ENCODE peak calls at places on chromosomes 12 and 14, in six cellular contexts. One of them, this sample, is unnamed.

GRCh38 chr12:14689144-14689543 is 7.3 kb downstream of the GUCY2C start:
- DNase-seq in pancreas: no peak
- DNase-seq in mesenchymal stem cell: no peak
- DNase-seq in Karpas-422: no peak
- DNase-seq in ovary: no peak
- DNase-seq in upper lobe of right lung: no peak
- DNase-seq in this sample: no peak

GRCh38 chr14:105203057-105203494 is 22.0 kb upstream of the NUDT14 start:
- DNase-seq in ovary: peak; percentile 79
- DNase-seq in pancreas: peak; percentile 91
- DNase-seq in mesenchymal stem cell: peak; percentile 69
- DNase-seq in Karpas-422: peak; percentile 81
- DNase-seq in upper lobe of right lung: peak; percentile 90
- DNase-seq in this sample: peak; percentile 79

GRCh38 chr12:49966511-49967041 is 4.9 kb downstream of the AQP5 start:
- DNase-seq in mesenchymal stem cell: no peak
- DNase-seq in ovary: no peak
- DNase-seq in upper lobe of right lung: no peak
- DNase-seq in Karpas-422: peak; percentile 78
- DNase-seq in pancreas: peak; percentile 76
- DNase-seq in this sample: no peak

GRCh38 chr14:80425686-80426085 is 214.4 kb upstream of the DIO2 start:
- DNase-seq in ovary: no peak
- DNase-seq in upper lobe of right lung: no peak
- DNase-seq in Karpas-422: no peak
- DNase-seq in pancreas: no peak
- DNase-seq in mesenchymal stem cell: peak; percentile 90
- DNase-seq in this sample: peak; percentile 88

GRCh38 chr12:94534278-94534677 is 74.6 kb upstream of the CEP83 start:
- DNase-seq in upper lobe of right lung: no peak
- DNase-seq in Karpas-422: no peak
- DNase-seq in ovary: no peak
- DNase-seq in mesenchymal stem cell: no peak
- DNase-seq in pancreas: no peak
- DNase-seq in this sample: no peak

GRCh38 chr14:68396411-68396930 is 396.4 kb downstream of the ZFP36L1 start:
- DNase-seq in Karpas-422: no peak
- DNase-seq in ovary: no peak
- DNase-seq in pancreas: no peak
- DNase-seq in mesenchymal stem cell: no peak
- DNase-seq in upper lobe of right lung: no peak
- DNase-seq in this sample: no peak

GRCh38 chr12:99974146-99974545 is 10.6 kb downstream of the ANKS1B start:
- DNase-seq in Karpas-422: peak; percentile 2
- DNase-seq in upper lobe of right lung: no peak
- DNase-seq in mesenchymal stem cell: no peak
- DNase-seq in pancreas: no peak
- DNase-seq in ovary: no peak
- DNase-seq in this sample: no peak

GRCh38 chr12:93186621-93187020 is 191.1 kb upstream of the NUDT4 start:
- DNase-seq in Karpas-422: no peak
- DNase-seq in pancreas: no peak
- DNase-seq in upper lobe of right lung: no peak
- DNase-seq in mesenchymal stem cell: no peak
- DNase-seq in ovary: no peak
- DNase-seq in this sample: no peak

GRCh38 chr12:49189731-49190314 is 943 bp upstream of the TUBA1A start:
- DNase-seq in pancreas: no peak
- DNase-seq in mesenchymal stem cell: no peak
- DNase-seq in ovary: no peak
- DNase-seq in upper lobe of right lung: no peak
- DNase-seq in Karpas-422: no peak
- DNase-seq in this sample: no peak

GRCh38 chr12:119841433-119842210 is 35.5 kb downstream of the CIT start:
- DNase-seq in mesenchymal stem cell: peak; percentile 42
- DNase-seq in ovary: no peak
- DNase-seq in Karpas-422: no peak
- DNase-seq in upper lobe of right lung: no peak
- DNase-seq in pancreas: no peak
- DNase-seq in this sample: no peak

GRCh38 chr12:121808623-121809022 is 4.8 kb downstream of the SETD1B start:
- DNase-seq in ovary: no peak
- DNase-seq in mesenchymal stem cell: no peak
- DNase-seq in pancreas: peak; percentile 38
- DNase-seq in Karpas-422: no peak
- DNase-seq in upper lobe of right lung: no peak
- DNase-seq in this sample: no peak

GRCh38 chr14:77023001-77023996 is 5.2 kb downstream of the IRF2BPL start:
- DNase-seq in ovary: peak; percentile 78
- DNase-seq in Karpas-422: no peak
- DNase-seq in upper lobe of right lung: no peak
- DNase-seq in mesenchymal stem cell: peak; percentile 62
- DNase-seq in pancreas: no peak
- DNase-seq in this sample: peak; percentile 48

GRCh38 chr12:119354187-119354586 is 19.7 kb downstream of the CCDC60 start:
- DNase-seq in ovary: no peak
- DNase-seq in Karpas-422: no peak
- DNase-seq in upper lobe of right lung: no peak
- DNase-seq in pancreas: no peak
- DNase-seq in mesenchymal stem cell: no peak
- DNase-seq in this sample: no peak

GRCh38 chr14:54597795-54598443 is 31.0 kb downstream of the SAMD4A start:
- DNase-seq in mesenchymal stem cell: peak; percentile 93
- DNase-seq in ovary: no peak
- DNase-seq in Karpas-422: no peak
- DNase-seq in pancreas: no peak
- DNase-seq in upper lobe of right lung: no peak
- DNase-seq in this sample: no peak

GRCh38 chr14:100824156-100824555 is 1.8 kb upstream of the MEG3 start:
- DNase-seq in Karpas-422: no peak
- DNase-seq in ovary: peak; percentile 60
- DNase-seq in upper lobe of right lung: no peak
- DNase-seq in mesenchymal stem cell: no peak
- DNase-seq in pancreas: no peak
- DNase-seq in this sample: peak; percentile 0

GRCh38 chr14:92473261-92473946 is 40.2 kb upstream of the RIN3 start:
- DNase-seq in Karpas-422: no peak
- DNase-seq in pancreas: no peak
- DNase-seq in mesenchymal stem cell: peak; percentile 81
- DNase-seq in ovary: peak; percentile 72
- DNase-seq in upper lobe of right lung: no peak
- DNase-seq in this sample: no peak

GRCh38 chr12:53236443-53237111 is 4.6 kb upstream of the RARG start:
- DNase-seq in Karpas-422: no peak
- DNase-seq in ovary: no peak
- DNase-seq in pancreas: no peak
- DNase-seq in mesenchymal stem cell: no peak
- DNase-seq in upper lobe of right lung: no peak
- DNase-seq in this sample: no peak

GRCh38 chr12:79689477-79690155 is 1.1 kb downstream of the PAWR start:
- DNase-seq in pancreas: peak; percentile 84
- DNase-seq in mesenchymal stem cell: peak; percentile 77
- DNase-seq in ovary: peak; percentile 64
- DNase-seq in Karpas-422: peak; percentile 80
- DNase-seq in upper lobe of right lung: peak; percentile 76
- DNase-seq in this sample: peak; percentile 45

GRCh38 chr14:60968099-60968498 is 12.8 kb downstream of the TRMT5 start:
- DNase-seq in pancreas: no peak
- DNase-seq in ovary: no peak
- DNase-seq in mesenchymal stem cell: no peak
- DNase-seq in Karpas-422: no peak
- DNase-seq in upper lobe of right lung: no peak
- DNase-seq in this sample: no peak

GRCh38 chr12:65665817-65666216 is 158.5 kb upstream of the HMGA2 start:
- DNase-seq in upper lobe of right lung: no peak
- DNase-seq in ovary: no peak
- DNase-seq in Karpas-422: no peak
- DNase-seq in mesenchymal stem cell: no peak
- DNase-seq in pancreas: no peak
- DNase-seq in this sample: no peak

GRCh38 chr14:39351708-39352107 is 80.5 kb downstream of the FBXO33 start:
- DNase-seq in Karpas-422: no peak
- DNase-seq in ovary: no peak
- DNase-seq in mesenchymal stem cell: peak; percentile 31
- DNase-seq in upper lobe of right lung: no peak
- DNase-seq in pancreas: no peak
- DNase-seq in this sample: no peak

GRCh38 chr14:105474478-105475268 is at the start of gene CRIP2:
- DNase-seq in Karpas-422: peak; percentile 77
- DNase-seq in upper lobe of right lung: no peak
- DNase-seq in mesenchymal stem cell: peak; percentile 63
- DNase-seq in pancreas: no peak
- DNase-seq in ovary: no peak
- DNase-seq in this sample: no peak

GRCh38 chr12:89756638-89757321 is 48.1 kb upstream of the ATP2B1 start:
- DNase-seq in upper lobe of right lung: no peak
- DNase-seq in mesenchymal stem cell: peak; percentile 99
- DNase-seq in ovary: no peak
- DNase-seq in Karpas-422: peak; percentile 55
- DNase-seq in pancreas: no peak
- DNase-seq in this sample: peak; percentile 60

DNA sequence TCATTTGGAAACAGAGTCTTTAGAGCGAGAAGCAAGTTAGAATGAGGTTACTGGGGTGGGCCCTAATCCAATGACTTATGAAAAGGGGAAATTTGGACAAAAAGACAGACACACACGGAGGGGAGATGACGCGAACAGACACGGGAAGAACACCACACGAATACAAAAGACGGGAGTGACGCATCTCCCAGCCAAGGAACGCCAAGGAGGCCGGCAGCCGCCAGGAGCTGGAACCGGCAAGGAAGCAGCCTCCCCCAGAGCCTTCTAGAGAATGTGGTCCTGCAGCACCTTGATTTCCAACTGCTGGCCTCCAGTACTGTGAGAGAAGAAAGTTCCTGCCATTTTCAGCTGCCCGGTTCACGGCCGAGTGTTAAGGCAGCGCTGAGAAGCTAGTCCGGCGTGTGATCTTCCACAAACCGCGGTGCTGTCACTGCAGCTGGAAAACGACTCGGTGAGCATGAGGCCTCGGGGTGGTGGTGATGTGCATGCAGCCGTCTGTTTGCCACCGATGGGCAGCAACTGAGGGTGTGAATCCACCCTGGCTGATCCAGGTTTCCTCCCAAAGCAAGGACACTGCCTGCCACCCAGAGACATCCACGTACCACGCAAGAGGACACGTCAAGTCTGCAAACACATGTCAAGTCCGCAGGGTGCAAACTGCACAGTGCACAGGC is 124.5 kb downstream of the NCOR2 start:
- DNase-seq in ovary: no peak
- DNase-seq in Karpas-422: no peak
- DNase-seq in mesenchymal stem cell: no peak
- DNase-seq in pancreas: peak; percentile 31
- DNase-seq in upper lobe of right lung: no peak
- DNase-seq in this sample: no peak
- H3K36me3 ChIP-seq in ovary: no peaks in the 10 kb centered on the region
- H3K36me3 ChIP-seq in Karpas-422: peaks cover 8% of the 10 kb centered on the region
- H3K36me3 ChIP-seq in mesenchymal stem cell: peaks cover 71% of the 10 kb centered on the region
- H3K36me3 ChIP-seq in pancreas: no peaks in the 10 kb centered on the region
- H3K36me3 ChIP-seq in upper lobe of right lung: peaks cover 68% of the 10 kb centered on the region
- H3K36me3 ChIP-seq in this sample: peaks cover 28% of the 10 kb centered on the region

GRCh38 chr12:129885287-129885686 is 18.5 kb downstream of the TMEM132D start:
- DNase-seq in ovary: no peak
- DNase-seq in Karpas-422: no peak
- DNase-seq in upper lobe of right lung: no peak
- DNase-seq in mesenchymal stem cell: no peak
- DNase-seq in pancreas: no peak
- DNase-seq in this sample: no peak

GRCh38 chr12:129886541-129886940 is 17.3 kb downstream of the TMEM132D start:
- DNase-seq in mesenchymal stem cell: no peak
- DNase-seq in ovary: no peak
- DNase-seq in upper lobe of right lung: no peak
- DNase-seq in pancreas: no peak
- DNase-seq in Karpas-422: no peak
- DNase-seq in this sample: no peak

DNA sequence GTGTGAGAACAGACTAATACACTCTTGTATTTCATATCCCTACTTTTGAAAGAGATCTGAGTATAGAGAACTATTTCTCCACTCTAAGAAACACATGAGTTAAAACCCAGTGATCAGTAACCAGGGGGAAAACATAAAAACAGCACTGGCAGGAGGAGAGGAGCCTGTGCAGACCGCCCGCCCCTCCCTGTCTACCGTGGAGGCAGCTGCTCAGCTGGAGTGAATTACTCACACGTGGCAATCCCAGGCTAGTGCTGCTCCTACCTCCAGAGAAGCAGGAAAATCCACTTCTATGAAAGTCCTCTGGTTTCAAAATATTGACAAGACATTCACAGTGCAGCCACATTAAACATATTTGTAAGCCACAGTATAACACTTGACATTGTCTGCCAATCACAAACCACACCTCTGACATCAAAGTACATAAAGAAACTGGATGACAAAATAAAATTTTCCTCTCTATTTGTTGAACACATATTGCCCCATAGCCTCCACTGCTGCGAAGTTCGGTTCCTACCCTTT is 16.7 kb downstream of the TMEM132D start:
- DNase-seq in pancreas: no peak
- DNase-seq in ovary: no peak
- DNase-seq in upper lobe of right lung: peak; percentile 73
- DNase-seq in mesenchymal stem cell: no peak
- DNase-seq in Karpas-422: no peak
- DNase-seq in this sample: no peak
- H3K36me3 ChIP-seq in pancreas: no peaks in the 10 kb centered on the region
- H3K36me3 ChIP-seq in ovary: no peaks in the 10 kb centered on the region
- H3K36me3 ChIP-seq in upper lobe of right lung: no peaks in the 10 kb centered on the region
- H3K36me3 ChIP-seq in mesenchymal stem cell: no peaks in the 10 kb centered on the region
- H3K36me3 ChIP-seq in Karpas-422: no peaks in the 10 kb centered on the region
- H3K36me3 ChIP-seq in this sample: no peaks in the 10 kb centered on the region

DNA sequence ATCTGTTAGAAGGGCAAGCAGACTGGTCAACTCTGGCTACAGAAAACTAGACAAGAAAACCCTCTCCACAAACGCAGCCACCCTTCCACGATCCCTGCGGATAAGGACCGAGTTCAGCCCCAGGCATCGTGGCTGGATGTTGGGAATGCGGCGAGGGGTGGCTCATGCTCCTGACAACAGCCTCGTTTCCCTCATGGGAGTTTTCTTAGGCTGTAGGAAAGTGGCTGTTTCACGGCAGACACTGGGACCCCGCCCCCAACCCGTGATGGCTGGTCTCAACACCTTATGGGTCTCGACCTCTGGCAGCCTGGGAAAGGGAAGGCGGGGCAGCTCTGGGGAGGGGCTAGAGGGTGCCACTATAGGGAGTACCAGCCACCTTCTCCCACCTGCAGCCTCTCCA is 123.3 kb downstream of the RFLNA start:
- DNase-seq in Karpas-422: no peak
- DNase-seq in ovary: no peak
- DNase-seq in mesenchymal stem cell: no peak
- DNase-seq in pancreas: no peak
- DNase-seq in upper lobe of right lung: no peak
- DNase-seq in this sample: no peak
- H3K36me3 ChIP-seq in Karpas-422: no peaks in the 10 kb centered on the region
- H3K36me3 ChIP-seq in ovary: no peaks in the 10 kb centered on the region
- H3K36me3 ChIP-seq in mesenchymal stem cell: peaks cover 93% of the 10 kb centered on the region
- H3K36me3 ChIP-seq in pancreas: peaks cover 13% of the 10 kb centered on the region
- H3K36me3 ChIP-seq in upper lobe of right lung: peaks cover 53% of the 10 kb centered on the region
- H3K36me3 ChIP-seq in this sample: peaks cover 68% of the 10 kb centered on the region

DNA sequence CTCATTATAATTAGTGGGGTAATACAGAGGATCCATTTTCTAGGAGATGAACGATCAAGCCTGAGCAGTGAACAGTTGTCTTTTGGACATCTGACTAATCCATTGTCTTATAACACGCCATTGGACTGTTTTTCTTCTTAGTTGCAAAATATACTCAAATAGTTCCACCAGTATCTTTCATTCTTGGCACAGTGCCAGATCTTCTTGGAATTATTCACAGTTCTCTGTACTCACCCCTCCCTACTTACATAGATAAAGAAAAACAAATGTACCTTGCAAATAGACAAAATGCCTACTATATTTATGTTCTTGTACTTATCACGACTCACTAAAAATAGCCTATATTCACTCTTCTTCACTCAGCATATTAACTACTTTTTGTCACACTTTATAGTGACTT is 3.8 kb downstream of the CBLN3 start:
- DNase-seq in upper lobe of right lung: no peak
- DNase-seq in ovary: peak; percentile 15
- DNase-seq in pancreas: no peak
- DNase-seq in Karpas-422: no peak
- DNase-seq in mesenchymal stem cell: peak; percentile 52
- DNase-seq in this sample: peak; percentile 78
- H3K36me3 ChIP-seq in upper lobe of right lung: no peaks in the 10 kb centered on the region
- H3K36me3 ChIP-seq in ovary: no peaks in the 10 kb centered on the region
- H3K36me3 ChIP-seq in pancreas: no peaks in the 10 kb centered on the region
- H3K36me3 ChIP-seq in Karpas-422: no peaks in the 10 kb centered on the region
- H3K36me3 ChIP-seq in mesenchymal stem cell: no peaks in the 10 kb centered on the region
- H3K36me3 ChIP-seq in this sample: no peaks in the 10 kb centered on the region